ENCODE peak calls at places on chromosomes 11 and 22, in seven cellular contexts. One of them, this sample, is unnamed.

GRCh38 chr22:46501701-46502100 is 35.7 kb downstream of the CELSR1 start:
- DNase-seq in A549: no peak
- DNase-seq in GM20000: no peak
- DNase-seq in NCI-H1694 treated with DMSO at 0.1 percent for 48 hours: no peak
- DNase-seq in lower lobe of right lung: no peak
- DNase-seq in coronary artery: no peak
- DNase-seq in brain microvascular endothelial cell: peak
- DNase-seq in this sample: peak

GRCh38 chr22:23786261-23786710 is 480 bp upstream of the SMARCB1 start:
- DNase-seq in NCI-H1694 treated with DMSO at 0.1 percent for 48 hours: no peak
- DNase-seq in coronary artery: no peak
- DNase-seq in A549: no peak
- DNase-seq in lower lobe of right lung: no peak
- DNase-seq in brain microvascular endothelial cell: no peak
- DNase-seq in GM20000: no peak
- DNase-seq in this sample: no peak

GRCh38 chr11:95764267-95764898 is 25.2 kb downstream of the FAM76B start:
- DNase-seq in lower lobe of right lung: no peak
- DNase-seq in GM20000: peak
- DNase-seq in NCI-H1694 treated with DMSO at 0.1 percent for 48 hours: peak
- DNase-seq in coronary artery: no peak
- DNase-seq in A549: peak
- DNase-seq in brain microvascular endothelial cell: no peak
- DNase-seq in this sample: peak

GRCh38 chr11:45527898-45528297 is 137.5 kb downstream of the CHST1 start:
- DNase-seq in A549: no peak
- DNase-seq in NCI-H1694 treated with DMSO at 0.1 percent for 48 hours: no peak
- DNase-seq in GM20000: no peak
- DNase-seq in coronary artery: no peak
- DNase-seq in lower lobe of right lung: no peak
- DNase-seq in brain microvascular endothelial cell: no peak
- DNase-seq in this sample: no peak

GRCh38 chr22:23743303-23743705 is 7.6 kb downstream of the ZNF70 start:
- DNase-seq in lower lobe of right lung: no peak
- DNase-seq in brain microvascular endothelial cell: no peak
- DNase-seq in GM20000: no peak
- DNase-seq in A549: no peak
- DNase-seq in coronary artery: no peak
- DNase-seq in NCI-H1694 treated with DMSO at 0.1 percent for 48 hours: no peak
- DNase-seq in this sample: no peak

GRCh38 chr22:40753114-40753513 is 66.0 kb downstream of the SLC25A17 start:
- DNase-seq in brain microvascular endothelial cell: no peak
- DNase-seq in lower lobe of right lung: no peak
- DNase-seq in NCI-H1694 treated with DMSO at 0.1 percent for 48 hours: no peak
- DNase-seq in coronary artery: no peak
- DNase-seq in GM20000: no peak
- DNase-seq in A549: no peak
- DNase-seq in this sample: no peak

GRCh38 chr11:69431893-69432738 is 49.3 kb upstream of the LINC01488 start:
- DNase-seq in brain microvascular endothelial cell: no peak
- DNase-seq in A549: no peak
- DNase-seq in NCI-H1694 treated with DMSO at 0.1 percent for 48 hours: no peak
- DNase-seq in coronary artery: no peak
- DNase-seq in lower lobe of right lung: peak
- DNase-seq in GM20000: no peak
- DNase-seq in this sample: no peak

GRCh38 chr11:86951706-86952105 is 3.5 kb downstream of the FZD4 start:
- DNase-seq in coronary artery: no peak
- DNase-seq in brain microvascular endothelial cell: no peak
- DNase-seq in lower lobe of right lung: no peak
- DNase-seq in A549: no peak
- DNase-seq in GM20000: no peak
- DNase-seq in NCI-H1694 treated with DMSO at 0.1 percent for 48 hours: no peak
- DNase-seq in this sample: no peak

GRCh38 chr11:24372491-24372890 is 124.4 kb upstream of the LUZP2 start:
- DNase-seq in A549: no peak
- DNase-seq in lower lobe of right lung: no peak
- DNase-seq in brain microvascular endothelial cell: no peak
- DNase-seq in NCI-H1694 treated with DMSO at 0.1 percent for 48 hours: no peak
- DNase-seq in GM20000: no peak
- DNase-seq in coronary artery: no peak
- DNase-seq in this sample: no peak

GRCh38 chr11:66570826-66571222 is 2.4 kb upstream of the CTSF start:
- DNase-seq in NCI-H1694 treated with DMSO at 0.1 percent for 48 hours: no peak
- DNase-seq in lower lobe of right lung: no peak
- DNase-seq in GM20000: no peak
- DNase-seq in brain microvascular endothelial cell: no peak
- DNase-seq in A549: no peak
- DNase-seq in coronary artery: no peak
- DNase-seq in this sample: no peak